ENCODE peak calls at places on chromosomes 2 and 18, in four cellular contexts. L is thoracic aorta, R is brain microvascular endothelial cell, U is thyroid gland. I is an unnamed sample.

GRCh38 chr2:201790989-201791388 is 10.3 kb upstream of the ALS2 start:
- DNase-seq in L (no peak), R (no peak), U (no peak), I (no peak)

GRCh38 chr2:182504903-182505302 is 78.1 kb upstream of the PDE1A start:
- DNase-seq in L (no peak), R (peak), U (no peak), I (no peak)

GRCh38 chr2:192267484-192267883 is 72.8 kb upstream of the TMEFF2 start:
- DNase-seq in L (no peak), R (no peak), U (no peak), I (peak)

GRCh38 chr18:6793986-6794385 is 64.5 kb downstream of the ARHGAP28 start:
- DNase-seq in L (no peak), R (no peak), U (no peak), I (no peak)

GRCh38 chr2:169743549-169743948 is 9.9 kb downstream of the KLHL23 start:
- DNase-seq in L (no peak), R (no peak), U (peak), I (no peak)

GRCh38 chr2:119366161-119366648 is 429 bp downstream of the C2orf76 start:
- DNase-seq in L (no peak), R (peak), U (no peak), I (no peak)

GRCh38 chr18:46488472-46489213 is 168.4 kb downstream of the LOXHD1 start:
- DNase-seq in L (no peak), R (no peak), U (no peak), I (no peak)

GRCh38 chr18:79506191-79507075 is 110.7 kb downstream of the NFATC1 start:
- DNase-seq in L (no peak), R (no peak), U (peak), I (no peak)

GRCh38 chr2:23900133-23900926 is 26.6 kb downstream of the ATAD2B start:
- DNase-seq in L (no peak), R (peak), U (no peak), I (peak)

GRCh38 chr2:120219766-120220165 is 3.4 kb downstream of the TMEM185B start:
- DNase-seq in L (no peak), R (no peak), U (no peak), I (no peak)

GRCh38 chr2:58428553-58429284 is 187.6 kb upstream of the FANCL start:
- DNase-seq in L (no peak), R (no peak), U (peak), I (no peak)

GRCh38 chr18:48002933-48003365 is 72.5 kb upstream of the SMAD2 start:
- DNase-seq in L (peak), R (peak), U (peak), I (peak)

GRCh38 chr2:10048501-10049171 is 5.3 kb downstream of the KLF11 start:
- DNase-seq in L (no peak), R (peak), U (no peak), I (no peak)

GRCh38 chr2:240974771-240975572 is 23.4 kb upstream of the SNED1 start:
- DNase-seq in L (no peak), R (no peak), U (no peak), I (no peak)

GRCh38 chr2:45009303-45009927 is at the start of gene SIX2:
- DNase-seq in L (peak), R (peak), U (peak), I (peak)

GRCh38 chr18:31819925-31820229 is 59.2 kb upstream of the SLC25A52 start:
- DNase-seq in L (no peak), R (no peak), U (no peak), I (no peak)

GRCh38 chr18:31821452-31822171 is 60.9 kb upstream of the SLC25A52 start:
- DNase-seq in L (no peak), R (no peak), U (no peak), I (no peak)

GRCh38 chr18:31819106-31819924 is 58.6 kb upstream of the SLC25A52 start:
- DNase-seq in L (no peak), R (peak), U (no peak), I (no peak)
- H3K27ac ChIP-seq in L (no peak), R (no peak), U (no peak), I (no peak)

GRCh38 chr18:13429016-13429415 is 210.5 kb downstream of the LDLRAD4 start:
- DNase-seq in L (no peak), R (no peak), U (no peak), I (no peak)
- H3K27ac ChIP-seq in L (peak), R (no peak), U (no peak), I (no peak)

DNA sequence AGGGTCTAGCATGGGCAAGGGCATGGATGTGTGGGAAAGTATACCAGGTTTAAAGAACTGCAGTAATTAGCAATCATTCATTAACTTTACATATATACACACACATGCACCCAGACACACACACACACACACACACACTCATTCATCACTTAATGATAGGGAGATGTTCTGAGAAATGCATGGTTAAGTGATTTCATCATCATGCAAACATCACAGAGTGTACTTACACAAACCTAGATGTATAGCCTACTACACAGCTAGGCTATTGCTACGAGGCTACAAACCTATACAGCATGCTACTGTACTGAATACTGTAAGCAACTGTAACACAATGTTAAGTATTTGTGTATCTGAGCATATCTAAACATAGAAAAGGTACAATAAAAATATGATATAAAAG is 83.6 kb downstream of the COLEC12 start:
- DNase-seq in L (no peak), R (no peak), U (no peak), I (no peak)
- H3K27ac ChIP-seq in L (no peak), R (no peak), U (no peak), I (no peak)

GRCh38 chr2:236715511-236715961 is 145.9 kb downstream of the ACKR3 start:
- DNase-seq in L (no peak), R (no peak), U (peak), I (no peak)
- H3K27ac ChIP-seq in L (no peak), R (no peak), U (peak), I (no peak)

GRCh38 chr2:228344531-228344930 is 163.0 kb upstream of the SPHKAP start:
- DNase-seq in L (no peak), R (no peak), U (no peak), I (no peak)

GRCh38 chr2:228352048-228352447 is 170.6 kb upstream of the SPHKAP start:
- DNase-seq in L (no peak), R (no peak), U (no peak), I (no peak)

GRCh38 chr2:228348653-228349052 is 167.2 kb upstream of the SPHKAP start:
- DNase-seq in L (no peak), R (no peak), U (no peak), I (no peak)
- H3K27ac ChIP-seq in L (no peak), R (no peak), U (no peak), I (no peak)